ENCODE peak calls at places on chromosomes 3 and 15, in seven cellular contexts. O is PC-9; H is progenitor cell of endocrine pancreas; B is astrocyte; J is CD8-positive, alpha-beta T cell; D is bronchial epithelial cell; W is psoas muscle. U is an unnamed sample.

GRCh38 chr3:97278506-97278905 is 464.1 kb downstream of the EPHA6 start:
- DNase-seq in W (no peak), J (no peak), H (no peak), O (no peak), D (no peak), B (no peak), U (no peak)

GRCh38 chr3:170864525-170865208 is 5.3 kb downstream of the RPL22L1 start:
- DNase-seq in O (no peak), D (peak), W (no peak), B (no peak), J (no peak), H (no peak), U (no peak)

GRCh38 chr3:49013738-49014660 is 4.4 kb downstream of the DALRD3 start:
- DNase-seq in J (peak), H (peak), D (peak), O (peak), W (no peak), B (no peak), U (peak)

GRCh38 chr15:66356069-66356358 is 471 bp downstream of the TIPIN start:
- DNase-seq in D (peak), H (no peak), B (no peak), W (no peak), O (no peak), J (no peak), U (no peak)

GRCh38 chr3:181622365-181622764 is 89.4 kb upstream of the SOX2 start:
- DNase-seq in W (no peak), H (no peak), O (no peak), J (no peak), B (peak), D (peak), U (no peak)

GRCh38 chr3:23645533-23646196 is 160.1 kb upstream of the UBE2E1 start:
- DNase-seq in O (no peak), J (no peak), D (no peak), B (no peak), H (no peak), W (no peak), U (no peak)

GRCh38 chr3:193665370-193665989 is 72.5 kb downstream of the OPA1 start:
- DNase-seq in H (no peak), B (peak), O (no peak), J (no peak), W (no peak), D (peak), U (no peak)

GRCh38 chr15:38217181-38217580 is 35.5 kb upstream of the SPRED1 start:
- DNase-seq in W (no peak), B (peak), D (peak), H (no peak), J (no peak), O (no peak), U (no peak)

GRCh38 chr3:106296111-106296510 is 427.3 kb upstream of the CBLB start:
- DNase-seq in D (no peak), O (no peak), J (no peak), W (no peak), H (no peak), B (no peak), U (no peak)

GRCh38 chr15:101013769-101014223 is 94.6 kb downstream of the LRRK1 start:
- DNase-seq in B (no peak), D (no peak), W (no peak), J (peak), H (no peak), O (no peak), U (no peak)

GRCh38 chr3:114155370-114155821 is 23.5 kb downstream of the DRD3 start:
- DNase-seq in J (peak), H (no peak), O (peak), D (peak), B (no peak), W (no peak), U (peak)

GRCh38 chr15:65395567-65396185 is 17.9 kb upstream of the IGDCC3 start:
- DNase-seq in H (no peak), B (no peak), O (no peak), J (no peak), W (no peak), D (no peak), U (no peak)

GRCh38 chr15:43920815-43921214 is 94.0 kb downstream of the WDR76 start:
- DNase-seq in J (no peak), D (no peak), W (no peak), B (peak), O (no peak), H (no peak), U (no peak)

GRCh38 chr3:124791639-124792111 is 61.4 kb downstream of the UMPS start:
- DNase-seq in W (peak), D (peak), B (peak), H (no peak), J (no peak), O (no peak), U (no peak)

GRCh38 chr3:159616234-159616825 is 372.3 kb upstream of the IL12A start:
- DNase-seq in D (peak), H (no peak), O (peak), W (no peak), J (no peak), B (no peak), U (peak)

GRCh38 chr3:193737191-193737751 is 144.3 kb downstream of the OPA1 start:
- DNase-seq in J (no peak), H (no peak), O (no peak), W (no peak), B (no peak), D (no peak), U (no peak)

GRCh38 chr15:81274932-81275341 is 49.0 kb downstream of the STARD5 start:
- DNase-seq in B (peak), D (peak), O (peak), J (peak), W (peak), H (peak), U (peak)

GRCh38 chr3:70959506-70959905 is 624.0 kb downstream of the FOXP1 start:
- DNase-seq in H (no peak), J (no peak), B (no peak), W (no peak), D (no peak), O (no peak), U (no peak)

DNA sequence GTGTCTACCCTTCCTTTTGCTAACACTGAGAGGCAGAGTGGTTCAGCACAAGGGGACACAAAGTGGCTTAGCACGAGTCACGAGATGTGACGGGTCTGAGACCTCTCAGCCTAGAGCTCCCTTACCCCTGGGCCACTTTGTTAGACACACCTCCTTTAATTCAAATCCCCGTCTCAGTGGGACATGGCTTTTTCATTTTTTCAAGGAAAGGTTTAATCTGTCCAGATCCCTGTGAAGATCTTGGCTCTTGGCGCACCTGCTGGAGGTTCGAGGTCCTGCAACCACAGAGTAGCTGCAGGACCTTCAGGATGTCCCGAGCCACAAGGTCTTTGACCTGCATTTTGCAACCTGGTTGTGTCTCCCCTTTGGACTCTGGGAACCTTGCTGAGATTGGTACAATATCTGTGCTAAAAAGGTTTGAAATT is 52.0 kb downstream of the LPP start:
- DNase-seq in D (no peak), W (no peak), O (no peak), B (no peak), H (no peak), J (no peak), U (peak)
- TF ChIP-seq CTCF in D (peak), W (no peak), O (peak), B (peak), H (peak), J (no peak), U (peak)

GRCh38 chr3:188037965-188038581 is 115.9 kb upstream of the LPP start:
- DNase-seq in D (peak), B (peak), W (no peak), O (peak), H (no peak), J (no peak), U (no peak)

GRCh38 chr3:188041193-188041592 is 112.8 kb upstream of the LPP start:
- DNase-seq in J (no peak), H (no peak), W (no peak), O (no peak), B (no peak), D (no peak), U (no peak)

GRCh38 chr3:188034989-188035388 is 119.0 kb upstream of the LPP start:
- DNase-seq in B (no peak), W (no peak), D (peak), J (no peak), H (no peak), O (no peak), U (no peak)

GRCh38 chr3:188036375-188036985 is 117.5 kb upstream of the LPP start:
- DNase-seq in O (no peak), D (no peak), H (no peak), W (no peak), J (no peak), B (no peak), U (no peak)

DNA sequence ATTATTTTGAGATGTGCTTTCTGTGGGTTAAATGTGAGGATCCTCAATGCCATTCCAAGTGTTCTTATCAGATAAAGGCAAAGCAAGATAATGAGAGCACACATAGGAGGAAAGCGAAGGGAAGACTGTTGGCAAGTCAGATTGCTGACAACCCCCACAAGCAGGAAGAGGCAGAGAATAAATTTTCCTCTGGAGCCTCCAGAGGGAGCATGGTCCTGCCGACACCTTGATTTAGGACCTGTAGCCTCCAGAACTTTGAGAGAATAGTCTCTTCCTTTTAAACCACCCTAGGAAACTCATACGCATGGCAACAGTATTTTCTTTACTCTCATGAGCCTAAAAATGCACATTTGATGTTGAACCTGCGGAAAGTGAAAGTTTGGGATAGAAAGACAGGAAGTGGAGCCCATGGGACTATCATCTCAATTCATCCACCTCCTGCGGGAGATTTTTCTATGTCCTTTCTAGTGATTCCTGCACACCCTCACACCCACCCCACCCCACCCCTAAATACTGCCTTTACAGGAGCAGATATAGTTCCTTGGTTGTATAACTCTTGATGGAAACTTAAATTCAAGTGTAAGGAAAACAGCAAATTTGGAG is 116.7 kb upstream of the LPP start:
- DNase-seq in J (no peak), D (peak), O (peak), W (no peak), H (no peak), B (peak), U (peak)
- TF ChIP-seq CTCF in J (no peak), D (peak), O (peak), W (peak), H (peak), B (peak), U (peak)

DNA sequence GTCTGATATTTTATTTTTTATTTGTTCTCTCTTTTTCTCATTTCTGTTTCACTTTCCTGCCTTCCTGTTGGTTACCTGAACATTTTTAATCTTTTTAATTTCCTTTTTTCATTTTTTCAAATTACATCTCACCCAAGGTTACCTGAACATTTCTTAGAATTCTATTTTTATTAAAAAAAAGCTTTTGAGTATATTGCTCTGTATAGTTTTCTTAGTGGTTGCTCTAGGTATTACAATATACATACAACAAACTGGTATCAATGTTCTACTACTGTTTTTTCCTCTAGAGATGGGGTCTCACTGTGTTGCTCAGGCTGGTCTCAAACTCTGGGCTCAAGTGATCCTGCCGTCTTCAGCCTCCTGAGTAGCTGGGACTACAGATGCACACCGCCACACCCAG is 79.4 kb downstream of the DHX30 start:
- DNase-seq in J (no peak), O (no peak), D (no peak), H (no peak), W (no peak), B (no peak), U (no peak)
- TF ChIP-seq CTCF in J (no peak), O (peak), D (no peak), H (peak), W (no peak), B (no peak), U (peak)

DNA sequence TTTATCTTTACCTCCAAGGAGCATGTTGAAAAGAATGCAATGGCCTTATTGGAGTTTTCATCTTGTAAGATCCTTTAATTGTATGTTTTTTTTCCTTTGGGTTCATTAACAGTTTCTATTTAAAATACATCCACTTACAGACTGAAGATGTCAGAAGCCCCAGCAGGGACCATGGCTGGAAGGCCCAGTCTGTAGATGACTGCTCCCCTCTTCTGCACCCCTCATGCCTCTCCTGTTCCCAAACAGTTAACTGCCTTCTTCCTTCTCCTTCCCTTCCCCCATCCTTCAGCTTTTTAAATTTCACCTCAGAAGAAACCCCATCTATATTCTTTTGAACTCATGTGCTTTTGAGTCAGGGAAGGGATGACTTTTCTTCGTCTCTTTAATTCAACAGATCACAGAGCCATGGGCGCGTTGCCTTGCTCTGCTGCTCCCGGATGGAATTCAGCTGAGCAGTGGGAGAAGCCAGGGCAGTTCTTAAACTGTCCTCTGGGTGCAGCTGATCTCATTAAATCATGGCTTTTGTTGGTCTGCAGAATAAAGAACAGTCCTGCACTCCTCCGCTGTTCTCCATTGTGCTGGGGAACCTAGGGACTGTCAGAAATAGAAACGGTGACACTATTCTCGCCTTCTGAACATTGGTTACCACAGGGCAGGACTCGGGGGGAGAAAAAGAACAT is 71.5 kb upstream of the EIF1B start:
- DNase-seq in J (no peak), W (no peak), O (no peak), B (no peak), H (no peak), D (no peak), U (peak)
- TF ChIP-seq CTCF in J (no peak), W (no peak), O (no peak), B (no peak), H (peak), D (no peak), U (peak)